ENCODE peak calls at places on chromosomes 16 and 17, in eight cellular contexts. Z is activated CD8-positive, alpha-beta T cell treated with anti-CD3 and anti-CD28 coated beads for 36 hours; P is lower leg skin; R is hippocampal formation; Y is dermis microvascular lymphatic vessel endothelial cell; S is neural crest cell; A is T-helper 2 cell; J is IMR-90. B is an unnamed sample.

GRCh38 chr16:11792404-11793260 is 4.4 kb downstream of the ZC3H7A start:
- DNase-seq in R (no peak), P (no peak), S (no peak), Z (peak; percentile 31), A (no peak), J (no peak), Y (no peak), B (no peak)

GRCh38 chr16:19137201-19137601 is 23.4 kb downstream of the ITPRIPL2 start:
- DNase-seq in Y (no peak), J (no peak), Z (no peak), P (no peak), S (no peak), R (no peak), A (no peak), B (no peak)

GRCh38 chr17:49914096-49914490 is 54.9 kb upstream of the DLX4 start:
- DNase-seq in Z (no peak), S (no peak), P (no peak), J (no peak), R (no peak), Y (no peak), A (no peak), B (no peak)

GRCh38 chr16:2828876-2829430 is 1.1 kb upstream of the ZG16B start:
- DNase-seq in S (no peak), Z (no peak), J (no peak), P (no peak), Y (no peak), A (no peak), R (no peak), B (no peak)

GRCh38 chr16:59632266-59632855 is 898.2 kb upstream of the GOT2 start:
- DNase-seq in A (no peak), Z (no peak), Y (no peak), P (no peak), J (peak; percentile 68), S (no peak), R (no peak), B (no peak)

GRCh38 chr16:51137097-51137496 is 14.0 kb downstream of the SALL1 start:
- DNase-seq in P (no peak), J (no peak), R (peak; percentile 37), Z (no peak), Y (no peak), S (no peak), A (no peak), B (no peak)

GRCh38 chr17:74987909-74988711 is 678 bp downstream of the CDR2L start:
- DNase-seq in S (peak; percentile 49), A (no peak), R (peak; percentile 71), Y (peak; percentile 88), Z (peak; percentile 26), J (peak; percentile 76), P (peak; percentile 71), B (peak; percentile 67)

GRCh38 chr16:70372921-70373550 is 26.3 kb downstream of the DDX19A start:
- DNase-seq in R (no peak), J (no peak), Y (no peak), A (no peak), S (no peak), P (no peak), Z (no peak), B (no peak)

GRCh38 chr16:89018605-89019158 is 41.7 kb upstream of the CBFA2T3 start:
- DNase-seq in P (no peak), A (no peak), J (no peak), R (no peak), Y (no peak), S (no peak), Z (no peak), B (no peak)

GRCh38 chr16:58628845-58629680 is 563 bp downstream of the CNOT1 start:
- DNase-seq in A (peak; percentile 33), P (peak; percentile 49), Z (peak; percentile 71), R (peak; percentile 30), J (peak; percentile 8), S (peak; percentile 4), Y (peak; percentile 39), B (peak; percentile 28)

GRCh38 chr16:71296584-71297133 is 7.5 kb upstream of the CMTR2 start:
- DNase-seq in J (no peak), R (no peak), Y (no peak), A (no peak), Z (no peak), S (no peak), P (no peak), B (no peak)

GRCh38 chr17:21119247-21119944 is 7.4 kb upstream of the DHRS7B start:
- DNase-seq in Y (peak; percentile 58), Z (peak; percentile 79), J (peak; percentile 61), P (peak; percentile 57), R (peak; percentile 33), A (peak; percentile 44), S (peak; percentile 51), B (peak; percentile 86)

GRCh38 chr17:83014297-83014696 is 65.1 kb upstream of the METRNL start:
- DNase-seq in P (no peak), J (no peak), A (no peak), Y (no peak), S (no peak), Z (no peak), R (no peak), B (no peak)

GRCh38 chr17:49002766-49003165 is 5.6 kb downstream of the IGF2BP1 start:
- DNase-seq in Y (no peak), S (no peak), R (no peak), P (no peak), A (no peak), J (no peak), Z (no peak), B (no peak)

GRCh38 chr16:87123356-87124001 is 193.7 kb downstream of the C16orf95 start:
- DNase-seq in Z (no peak), S (no peak), Y (no peak), R (no peak), J (no peak), P (no peak), A (no peak), B (no peak)

GRCh38 chr17:38509008-38509771 is 80.9 kb downstream of the ARHGAP23 start:
- DNase-seq in Y (peak; percentile 77), R (peak; percentile 55), S (peak; percentile 81), Z (peak; percentile 92), A (peak; percentile 39), J (peak; percentile 91), P (peak; percentile 74), B (peak; percentile 94)

GRCh38 chr17:60601443-60602384 is 1.7 kb downstream of the PPM1D start:
- DNase-seq in Z (peak; percentile 56), P (peak; percentile 40), A (peak; percentile 8), Y (peak; percentile 89), J (peak; percentile 81), R (peak; percentile 37), S (peak; percentile 35), B (peak; percentile 89)

GRCh38 chr16:2691491-2692248 is 9.3 kb downstream of the KCTD5 start:
- DNase-seq in J (no peak), R (peak; percentile 61), Y (no peak), A (no peak), Z (no peak), P (no peak), S (no peak), B (peak; percentile 28)

GRCh38 chr17:27407916-27408846 is 48.1 kb upstream of the KSR1 start:
- DNase-seq in P (no peak), A (no peak), Z (no peak), R (no peak), Y (no peak), J (peak; percentile 51), S (no peak), B (no peak)

GRCh38 chr17:9259419-9259818 is 238.1 kb downstream of the NTN1 start:
- DNase-seq in J (no peak), P (no peak), A (no peak), S (no peak), R (no peak), Z (no peak), Y (peak; percentile 89), B (no peak)

GRCh38 chr17:27944546-27945332 is 51.6 kb upstream of the LYRM9 start:
- DNase-seq in Z (no peak), A (no peak), Y (no peak), J (no peak), P (no peak), R (no peak), S (no peak), B (no peak)

GRCh38 chr17:37168731-37169353 is 206.9 kb upstream of the C17orf78 start:
- DNase-seq in R (no peak), S (no peak), Z (no peak), A (no peak), P (no peak), Y (no peak), J (no peak), B (no peak)

GRCh38 chr17:7613769-7614421 is 802 bp downstream of the FXR2 start:
- DNase-seq in Z (no peak), Y (no peak), A (no peak), S (no peak), J (peak; percentile 50), P (peak; percentile 28), R (no peak), B (peak; percentile 14)

GRCh38 chr17:73787721-73788051 is 143.4 kb upstream of the SDK2 start:
- DNase-seq in J (no peak), Z (no peak), A (no peak), R (no peak), P (no peak), S (no peak), Y (no peak), B (no peak)

GRCh38 chr17:78174332-78174869 is 6.0 kb downstream of the SYNGR2 start:
- DNase-seq in Y (peak; percentile 73), P (peak; percentile 73), J (no peak), R (peak; percentile 88), Z (no peak), S (no peak), A (no peak), B (peak; percentile 94)

GRCh38 chr17:81976332-81977210 is 858 bp upstream of the ASPSCR1 start:
- DNase-seq in R (no peak), S (no peak), J (no peak), Y (peak; percentile 26), P (no peak), A (peak; percentile 12), Z (peak; percentile 56), B (peak; percentile 30)

GRCh38 chr16:53816211-53816610 is 112.3 kb downstream of the FTO start:
- DNase-seq in Z (no peak), A (no peak), S (no peak), R (no peak), J (no peak), Y (no peak), P (no peak), B (no peak)

GRCh38 chr16:83409347-83409746 is 398.4 kb upstream of the HSBP1 start:
- DNase-seq in Y (no peak), S (no peak), P (no peak), R (no peak), A (no peak), J (no peak), Z (no peak), B (no peak)

GRCh38 chr16:8831450-8832382 is 34.1 kb downstream of the PMM2 start:
- DNase-seq in S (no peak), Y (no peak), A (no peak), J (no peak), R (no peak), Z (no peak), P (no peak), B (no peak)

GRCh38 chr17:65794572-65794971 is 233.1 kb upstream of the AXIN2 start:
- DNase-seq in Y (peak; percentile 42), J (peak; percentile 13), A (no peak), S (no peak), P (no peak), Z (peak; percentile 12), R (no peak), B (peak; percentile 16)

GRCh38 chr16:14337303-14338191 is 266.4 kb downstream of the MRTFB start:
- DNase-seq in Z (no peak), R (no peak), A (no peak), S (no peak), Y (no peak), J (peak; percentile 53), P (no peak), B (no peak)

GRCh38 chr17:66468241-66469087 is 166.1 kb downstream of the PRKCA start:
- DNase-seq in P (peak; percentile 30), R (no peak), A (no peak), Y (peak; percentile 41), J (peak; percentile 26), S (no peak), Z (peak; percentile 18), B (peak; percentile 43)